ENCODE peak calls at places on chromosomes 7 and 10, in five cellular contexts. O is cardiac fibroblast, Y is HFF-Myc, J is transverse colon, H is lower lobe of right lung. P is an unnamed sample.

GRCh38 chr7:1979591-1980560 is 252.9 kb downstream of the MAD1L1 start:
- DNase-seq in O (no peak), Y (no peak), J (peak), H (peak), P (no peak)

GRCh38 chr7:125605241-125605640 is 675.6 kb upstream of the POT1 start:
- DNase-seq in O (peak), Y (no peak), J (no peak), H (no peak), P (peak)

GRCh38 chr10:77836299-77836820 is 90.2 kb downstream of the DLG5 start:
- DNase-seq in O (peak), Y (no peak), J (peak), H (peak), P (no peak)

GRCh38 chr7:903921-904755 is 27.8 kb downstream of the GET4 start:
- DNase-seq in O (no peak), Y (no peak), J (no peak), H (no peak), P (no peak)

GRCh38 chr7:1532456-1533254 is 2.2 kb downstream of the MAFK start:
- DNase-seq in O (peak), Y (peak), J (peak), H (peak), P (no peak)

GRCh38 chr7:5713124-5713912 is 68.1 kb downstream of the RNF216 start:
- DNase-seq in O (no peak), Y (no peak), J (no peak), H (no peak), P (no peak)

GRCh38 chr10:6074489-6075301 is 12.5 kb upstream of the IL2RA start:
- DNase-seq in O (no peak), Y (no peak), J (no peak), H (no peak), P (no peak)

GRCh38 chr7:74164985-74165456 is 9.1 kb upstream of the EIF4H start:
- DNase-seq in O (peak), Y (no peak), J (no peak), H (no peak), P (no peak)

GRCh38 chr7:107180378-107180777 is 11.6 kb downstream of the HBP1 start:
- DNase-seq in O (peak), Y (peak), J (peak), H (no peak), P (no peak)

GRCh38 chr7:40903872-40904271 is 769.1 kb downstream of the SUGCT start:
- DNase-seq in O (no peak), Y (no peak), J (no peak), H (no peak), P (no peak)

GRCh38 chr7:1586827-1587705 is 17.2 kb upstream of the PSMG3 start:
- DNase-seq in O (no peak), Y (no peak), J (no peak), H (no peak), P (no peak)

GRCh38 chr10:120953897-120954296 is 102.7 kb downstream of the WDR11 start:
- DNase-seq in O (peak), Y (no peak), J (no peak), H (no peak), P (no peak)

GRCh38 chr10:18233775-18234174 is 93.6 kb downstream of the CACNB2 start:
- DNase-seq in O (peak), Y (no peak), J (peak), H (no peak), P (peak)

GRCh38 chr7:46654546-46655443 is 733.7 kb upstream of the IGFBP3 start:
- DNase-seq in O (peak), Y (no peak), J (no peak), H (no peak), P (peak)

GRCh38 chr10:73601486-73601921 is 10.4 kb upstream of the USP54 start:
- DNase-seq in O (peak), Y (no peak), J (peak), H (no peak), P (no peak)

GRCh38 chr10:52128056-52128683 is 185.9 kb upstream of the DKK1 start:
- DNase-seq in O (no peak), Y (no peak), J (no peak), H (no peak), P (no peak)

GRCh38 chr7:7792089-7792488 is 73.7 kb upstream of the RPA3 start:
- DNase-seq in O (no peak), Y (no peak), J (no peak), H (no peak), P (no peak)

GRCh38 chr7:129950191-129950940 is 2.4 kb downstream of the UBE2H start:
- DNase-seq in O (no peak), Y (no peak), J (no peak), H (no peak), P (no peak)

GRCh38 chr7:98199131-98199530 is 12.1 kb upstream of the BHLHA15 start:
- DNase-seq in O (no peak), Y (no peak), J (no peak), H (no peak), P (no peak)

GRCh38 chr10:48239618-48240017 is 34.9 kb downstream of the FRMPD2 start:
- DNase-seq in O (no peak), Y (no peak), J (no peak), H (no peak), P (no peak)

GRCh38 chr7:70630647-70631457 is 501.1 kb upstream of the GALNT17 start:
- DNase-seq in O (no peak), Y (no peak), J (no peak), H (no peak), P (no peak)

GRCh38 chr7:22094413-22095304 is 149.0 kb upstream of the CDCA7L start:
- DNase-seq in O (peak), Y (peak), J (no peak), H (no peak), P (no peak)

GRCh38 chr7:134351424-134351823 is 34.7 kb upstream of the SLC35B4 start:
- DNase-seq in O (no peak), Y (no peak), J (no peak), H (no peak), P (no peak)

GRCh38 chr7:129110575-129111376 is 33.7 kb upstream of the TSPAN33 start:
- DNase-seq in O (no peak), Y (no peak), J (no peak), H (no peak), P (no peak)

GRCh38 chr10:97321032-97321806 is 2.1 kb downstream of the FRAT1 start:
- DNase-seq in O (no peak), Y (no peak), J (peak), H (peak), P (no peak)

GRCh38 chr10:93752761-93753160 is 5.0 kb upstream of the LGI1 start:
- DNase-seq in O (peak), Y (peak), J (no peak), H (no peak), P (peak)

GRCh38 chr10:27448926-27449325 is 55.2 kb upstream of the RAB18 start:
- DNase-seq in O (peak), Y (peak), J (no peak), H (no peak), P (peak)

GRCh38 chr10:48745662-48746245 is 61.1 kb downstream of the WDFY4 start:
- DNase-seq in O (no peak), Y (no peak), J (no peak), H (no peak), P (no peak)

GRCh38 chr7:142301923-142302550 is 44.2 kb upstream of the PRSS58 start:
- DNase-seq in O (peak), Y (no peak), J (no peak), H (no peak), P (no peak)

GRCh38 chr7:107891619-107892366 is 810 bp downstream of the DLD start:
- DNase-seq in O (peak), Y (no peak), J (no peak), H (no peak), P (peak)

GRCh38 chr7:143419880-143420279 is 11.2 kb upstream of the EPHA1 start:
- DNase-seq in O (no peak), Y (no peak), J (peak), H (no peak), P (no peak)

GRCh38 chr7:69776611-69777010 is 178.3 kb downstream of the AUTS2 start:
- DNase-seq in O (peak), Y (no peak), J (no peak), H (no peak), P (no peak)

GRCh38 chr10:118668228-118668952 is 72.9 kb upstream of the PRLHR start:
- DNase-seq in O (no peak), Y (no peak), J (no peak), H (no peak), P (no peak)
- TF ChIP-seq CTCF in O (no peak), Y (peak), J (no peak), H (no peak), P (peak)

GRCh38 chr10:100653957-100654834 is 91.2 kb upstream of the PAX2 start:
- DNase-seq in O (no peak), Y (no peak), J (no peak), H (no peak), P (no peak)

GRCh38 chr10:100654835-100655759 is 90.3 kb upstream of the PAX2 start:
- DNase-seq in O (no peak), Y (no peak), J (no peak), H (no peak), P (no peak)

GRCh38 chr10:100655760-100656421 is 89.5 kb upstream of the PAX2 start:
- DNase-seq in O (no peak), Y (no peak), J (no peak), H (no peak), P (no peak)

GRCh38 chr10:100658269-100658668 is 87.1 kb upstream of the PAX2 start:
- DNase-seq in O (no peak), Y (no peak), J (no peak), H (no peak), P (no peak)

GRCh38 chr10:100656479-100656878 is 88.9 kb upstream of the PAX2 start:
- DNase-seq in O (no peak), Y (no peak), J (no peak), H (no peak), P (no peak)
- H3K4me3 ChIP-seq in O (no peak), Y (no peak), J (no peak), H (peak), P (no peak)

DNA sequence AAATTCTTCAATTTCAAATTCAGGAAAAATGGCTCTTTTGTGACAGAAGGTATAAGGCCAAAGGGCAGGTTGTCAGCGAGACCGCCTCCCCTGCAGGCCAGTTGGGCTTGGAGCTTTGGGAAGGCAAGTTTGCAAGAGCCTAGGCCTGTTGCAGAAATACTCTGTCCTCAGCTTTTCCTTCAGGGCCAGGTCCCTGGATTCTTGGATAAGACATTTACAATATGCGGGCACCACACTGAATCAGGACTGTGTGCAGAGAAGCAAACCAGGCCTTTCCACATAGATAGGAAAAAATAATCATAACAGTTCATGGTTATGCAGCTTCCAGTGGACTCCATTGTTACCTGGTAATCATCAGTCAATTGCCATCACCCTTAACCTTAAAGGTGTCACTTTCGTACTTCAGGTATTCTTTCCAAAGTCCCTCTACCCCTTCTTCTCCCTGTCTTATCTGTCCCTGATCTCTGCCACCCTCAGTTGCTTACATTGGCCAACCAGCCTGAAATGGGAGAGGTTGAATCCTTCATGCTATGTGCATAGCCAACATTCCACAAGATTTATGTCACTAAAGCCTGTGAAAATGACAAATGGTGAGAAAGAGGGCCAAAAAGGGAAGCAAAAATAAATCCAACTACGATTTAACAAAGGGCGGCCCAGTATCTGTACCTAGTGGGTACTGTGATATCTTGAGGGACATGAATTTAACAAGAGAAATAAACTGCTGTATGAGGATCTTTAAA is 304.5 kb upstream of the NFE2L3 start:
- DNase-seq in O (peak), Y (no peak), J (no peak), H (no peak), P (peak)
- TF ChIP-seq CTCF in O (no peak), Y (no peak), J (no peak), H (no peak), P (no peak)

GRCh38 chr10:31929986-31930675 is 1.5 kb upstream of the ARHGAP12 start:
- DNase-seq in O (no peak), Y (no peak), J (no peak), H (no peak), P (no peak)
- H3K4me3 ChIP-seq in O (peak), Y (peak), J (peak), H (peak), P (peak)

GRCh38 chr10:125774581-125775191 is 935 bp downstream of the MMP21 start:
- DNase-seq in O (no peak), Y (no peak), J (no peak), H (no peak), P (no peak)
- TF ChIP-seq CTCF in O (no peak), Y (no peak), J (no peak), H (no peak), P (no peak)

GRCh38 chr10:128063736-128064614 is 62.2 kb downstream of the MKI67 start:
- DNase-seq in O (no peak), Y (no peak), J (no peak), H (peak), P (no peak)
- H3K4me3 ChIP-seq in O (no peak), Y (no peak), J (no peak), H (peak), P (no peak)

GRCh38 chr10:21014141-21014540 is 117.0 kb upstream of the NEBL start:
- DNase-seq in O (no peak), Y (no peak), J (no peak), H (no peak), P (no peak)

GRCh38 chr10:21011433-21012018 is 114.4 kb upstream of the NEBL start:
- DNase-seq in O (no peak), Y (no peak), J (no peak), H (no peak), P (no peak)

GRCh38 chr10:21020545-21020944 is 123.4 kb upstream of the NEBL start:
- DNase-seq in O (peak), Y (no peak), J (peak), H (no peak), P (no peak)

GRCh38 chr10:21010615-21011014 is 113.5 kb upstream of the NEBL start:
- DNase-seq in O (no peak), Y (no peak), J (no peak), H (no peak), P (no peak)

GRCh38 chr10:21015838-21016237 is 118.7 kb upstream of the NEBL start:
- DNase-seq in O (no peak), Y (no peak), J (no peak), H (no peak), P (no peak)
- TF ChIP-seq CTCF in O (no peak), Y (no peak), J (no peak), H (no peak), P (no peak)

DNA sequence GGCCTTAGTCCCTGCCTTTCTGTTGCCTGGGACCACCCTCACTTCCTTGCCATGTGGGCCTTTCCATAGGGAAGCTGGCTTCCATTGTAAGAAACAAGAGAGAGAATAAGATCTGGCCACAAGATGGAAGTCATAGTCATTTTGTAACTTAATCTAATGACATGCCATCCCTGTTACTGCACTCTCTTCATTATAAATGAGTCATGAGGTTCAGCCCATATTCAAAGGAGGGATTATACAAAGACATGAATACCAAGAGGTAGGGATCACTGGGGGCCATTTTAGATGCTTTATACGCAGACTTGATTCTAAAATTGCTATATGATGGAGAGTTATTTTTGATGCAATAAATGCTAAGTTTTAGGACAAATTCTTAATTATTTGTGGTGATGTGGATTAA is 75.2 kb upstream of the CELF2 start:
- DNase-seq in O (peak), Y (no peak), J (no peak), H (no peak), P (no peak)
- H3K4me3 ChIP-seq in O (no peak), Y (no peak), J (no peak), H (no peak), P (no peak)